ENCODE peak calls at places on chromosomes 6 and 20, in five cellular contexts. One of them, this sample, is unnamed.

GRCh38 chr6:73586416-73586974 is 65.7 kb upstream of the EEF1A1 start:
- DNase-seq in AG04450: no peak
- DNase-seq in HTR-8/SVneo: no peak
- DNase-seq in dermis microvascular lymphatic vessel endothelial cell: peak
- DNase-seq in NCI-H1417: no peak
- DNase-seq in this sample: no peak

GRCh38 chr6:127342946-127343752 is at the start of gene ECHDC1:
- DNase-seq in dermis microvascular lymphatic vessel endothelial cell: peak
- DNase-seq in NCI-H1417: peak
- DNase-seq in AG04450: peak
- DNase-seq in HTR-8/SVneo: peak
- DNase-seq in this sample: no peak

GRCh38 chr6:28335564-28336283 is at the start of gene ZSCAN31:
- DNase-seq in dermis microvascular lymphatic vessel endothelial cell: peak
- DNase-seq in HTR-8/SVneo: peak
- DNase-seq in NCI-H1417: peak
- DNase-seq in AG04450: peak
- DNase-seq in this sample: peak

GRCh38 chr20:8844179-8844578 is 224.7 kb upstream of the PLCB4 start:
- DNase-seq in AG04450: no peak
- DNase-seq in HTR-8/SVneo: no peak
- DNase-seq in dermis microvascular lymphatic vessel endothelial cell: no peak
- DNase-seq in NCI-H1417: no peak
- DNase-seq in this sample: no peak

GRCh38 chr6:134903448-134903847 is 46.5 kb downstream of the ALDH8A1 start:
- DNase-seq in NCI-H1417: no peak
- DNase-seq in dermis microvascular lymphatic vessel endothelial cell: no peak
- DNase-seq in HTR-8/SVneo: no peak
- DNase-seq in AG04450: no peak
- DNase-seq in this sample: peak

GRCh38 chr20:38304845-38305447 is 990 bp downstream of the BPI start:
- DNase-seq in dermis microvascular lymphatic vessel endothelial cell: peak
- DNase-seq in HTR-8/SVneo: peak
- DNase-seq in AG04450: no peak
- DNase-seq in NCI-H1417: no peak
- DNase-seq in this sample: no peak

GRCh38 chr6:154916857-154917256 is 78.3 kb upstream of the TIAM2 start:
- DNase-seq in NCI-H1417: no peak
- DNase-seq in AG04450: no peak
- DNase-seq in dermis microvascular lymphatic vessel endothelial cell: no peak
- DNase-seq in HTR-8/SVneo: no peak
- DNase-seq in this sample: no peak

GRCh38 chr6:14664112-14664592 is 546.6 kb downstream of the CD83 start:
- DNase-seq in dermis microvascular lymphatic vessel endothelial cell: no peak
- DNase-seq in AG04450: no peak
- DNase-seq in NCI-H1417: peak
- DNase-seq in HTR-8/SVneo: no peak
- DNase-seq in this sample: no peak

GRCh38 chr20:48875914-48876240 is 45.6 kb upstream of the ARFGEF2 start:
- DNase-seq in AG04450: no peak
- DNase-seq in HTR-8/SVneo: peak
- DNase-seq in NCI-H1417: no peak
- DNase-seq in dermis microvascular lymphatic vessel endothelial cell: no peak
- DNase-seq in this sample: no peak

GRCh38 chr20:37425103-37425625 is 79.2 kb downstream of the SRC start:
- DNase-seq in HTR-8/SVneo: no peak
- DNase-seq in AG04450: no peak
- DNase-seq in dermis microvascular lymphatic vessel endothelial cell: no peak
- DNase-seq in NCI-H1417: no peak
- DNase-seq in this sample: no peak

GRCh38 chr6:168596316-168596715 is 155.3 kb downstream of the SMOC2 start:
- DNase-seq in dermis microvascular lymphatic vessel endothelial cell: no peak
- DNase-seq in AG04450: no peak
- DNase-seq in HTR-8/SVneo: no peak
- DNase-seq in NCI-H1417: peak
- DNase-seq in this sample: no peak

GRCh38 chr6:167426620-167427019 is 101.7 kb downstream of the TTLL2 start:
- DNase-seq in HTR-8/SVneo: no peak
- DNase-seq in AG04450: no peak
- DNase-seq in NCI-H1417: no peak
- DNase-seq in dermis microvascular lymphatic vessel endothelial cell: no peak
- DNase-seq in this sample: no peak

GRCh38 chr20:17466641-17467040 is 64.5 kb downstream of the BFSP1 start:
- DNase-seq in NCI-H1417: no peak
- DNase-seq in HTR-8/SVneo: no peak
- DNase-seq in AG04450: no peak
- DNase-seq in dermis microvascular lymphatic vessel endothelial cell: no peak
- DNase-seq in this sample: no peak

GRCh38 chr20:7231303-7231702 is 463.8 kb downstream of the BMP2 start:
- DNase-seq in dermis microvascular lymphatic vessel endothelial cell: no peak
- DNase-seq in HTR-8/SVneo: no peak
- DNase-seq in AG04450: no peak
- DNase-seq in NCI-H1417: no peak
- DNase-seq in this sample: no peak

GRCh38 chr20:2559641-2560040 is 23.3 kb downstream of the TMC2 start:
- DNase-seq in dermis microvascular lymphatic vessel endothelial cell: peak
- DNase-seq in NCI-H1417: peak
- DNase-seq in HTR-8/SVneo: no peak
- DNase-seq in AG04450: no peak
- DNase-seq in this sample: no peak

GRCh38 chr6:54291738-54292137 is 16.5 kb upstream of the TINAG start:
- DNase-seq in dermis microvascular lymphatic vessel endothelial cell: peak
- DNase-seq in NCI-H1417: no peak
- DNase-seq in HTR-8/SVneo: no peak
- DNase-seq in AG04450: no peak
- DNase-seq in this sample: peak

GRCh38 chr6:90021701-90022100 is 127.4 kb downstream of the GJA10 start:
- DNase-seq in AG04450: no peak
- DNase-seq in dermis microvascular lymphatic vessel endothelial cell: no peak
- DNase-seq in HTR-8/SVneo: no peak
- DNase-seq in NCI-H1417: no peak
- DNase-seq in this sample: no peak

GRCh38 chr6:53067307-53067706 is 2.1 kb downstream of the FBXO9 start:
- DNase-seq in HTR-8/SVneo: no peak
- DNase-seq in NCI-H1417: no peak
- DNase-seq in dermis microvascular lymphatic vessel endothelial cell: no peak
- DNase-seq in AG04450: no peak
- DNase-seq in this sample: no peak

GRCh38 chr20:3612795-3613560 is 50.2 kb downstream of the GFRA4 start:
- DNase-seq in AG04450: no peak
- DNase-seq in HTR-8/SVneo: no peak
- DNase-seq in NCI-H1417: no peak
- DNase-seq in dermis microvascular lymphatic vessel endothelial cell: no peak
- DNase-seq in this sample: no peak

GRCh38 chr20:25548613-25549086 is 36.7 kb downstream of the NINL start:
- DNase-seq in HTR-8/SVneo: no peak
- DNase-seq in NCI-H1417: no peak
- DNase-seq in dermis microvascular lymphatic vessel endothelial cell: no peak
- DNase-seq in AG04450: no peak
- DNase-seq in this sample: no peak

GRCh38 chr20:19929749-19930148 is 87.4 kb upstream of the NAA20 start:
- DNase-seq in dermis microvascular lymphatic vessel endothelial cell: peak
- DNase-seq in NCI-H1417: no peak
- DNase-seq in HTR-8/SVneo: no peak
- DNase-seq in AG04450: no peak
- DNase-seq in this sample: no peak

GRCh38 chr6:16956371-16956770 is 145.5 kb upstream of the STMND1 start:
- DNase-seq in NCI-H1417: no peak
- DNase-seq in dermis microvascular lymphatic vessel endothelial cell: no peak
- DNase-seq in AG04450: no peak
- DNase-seq in HTR-8/SVneo: no peak
- DNase-seq in this sample: no peak

GRCh38 chr6:156557269-156557885 is 219.8 kb upstream of the ARID1B start:
- DNase-seq in AG04450: no peak
- DNase-seq in dermis microvascular lymphatic vessel endothelial cell: no peak
- DNase-seq in HTR-8/SVneo: no peak
- DNase-seq in NCI-H1417: peak
- DNase-seq in this sample: no peak

GRCh38 chr20:23245553-23246128 is 105.0 kb upstream of the NXT1 start:
- DNase-seq in NCI-H1417: no peak
- DNase-seq in dermis microvascular lymphatic vessel endothelial cell: peak
- DNase-seq in AG04450: no peak
- DNase-seq in HTR-8/SVneo: no peak
- DNase-seq in this sample: no peak

GRCh38 chr20:36717657-36718056 is 28.2 kb downstream of the NDRG3 start:
- DNase-seq in HTR-8/SVneo: no peak
- DNase-seq in NCI-H1417: no peak
- DNase-seq in dermis microvascular lymphatic vessel endothelial cell: peak
- DNase-seq in AG04450: no peak
- DNase-seq in this sample: no peak

GRCh38 chr20:62205618-62206387 is 14.3 kb downstream of the HRH3 start:
- DNase-seq in NCI-H1417: no peak
- DNase-seq in AG04450: no peak
- DNase-seq in dermis microvascular lymphatic vessel endothelial cell: no peak
- DNase-seq in HTR-8/SVneo: no peak
- DNase-seq in this sample: no peak

GRCh38 chr6:126056355-126057004 is 70.1 kb downstream of the TRMT11 start:
- DNase-seq in AG04450: no peak
- DNase-seq in HTR-8/SVneo: no peak
- DNase-seq in dermis microvascular lymphatic vessel endothelial cell: no peak
- DNase-seq in NCI-H1417: no peak
- DNase-seq in this sample: no peak

GRCh38 chr6:4503700-4504099 is 272.5 kb upstream of the CDYL start:
- DNase-seq in dermis microvascular lymphatic vessel endothelial cell: no peak
- DNase-seq in HTR-8/SVneo: no peak
- DNase-seq in NCI-H1417: no peak
- DNase-seq in AG04450: no peak
- DNase-seq in this sample: no peak

GRCh38 chr20:61951695-61952533 is 113.8 kb downstream of the TAF4 start:
- DNase-seq in HTR-8/SVneo: no peak
- DNase-seq in dermis microvascular lymphatic vessel endothelial cell: peak
- DNase-seq in NCI-H1417: no peak
- DNase-seq in AG04450: no peak
- DNase-seq in this sample: no peak

GRCh38 chr6:44404022-44404714 is 16.7 kb downstream of the CDC5L start:
- DNase-seq in NCI-H1417: no peak
- DNase-seq in AG04450: no peak
- DNase-seq in dermis microvascular lymphatic vessel endothelial cell: no peak
- DNase-seq in HTR-8/SVneo: no peak
- DNase-seq in this sample: no peak

GRCh38 chr6:5557506-5557905 is 296.2 kb downstream of the FARS2 start:
- DNase-seq in dermis microvascular lymphatic vessel endothelial cell: no peak
- DNase-seq in AG04450: no peak
- DNase-seq in HTR-8/SVneo: no peak
- DNase-seq in NCI-H1417: no peak
- DNase-seq in this sample: no peak

GRCh38 chr6:90383212-90383611 is 86.6 kb upstream of the BACH2 start:
- DNase-seq in AG04450: no peak
- DNase-seq in dermis microvascular lymphatic vessel endothelial cell: no peak
- DNase-seq in HTR-8/SVneo: no peak
- DNase-seq in NCI-H1417: no peak
- DNase-seq in this sample: no peak

GRCh38 chr20:4637081-4637797 is 84.5 kb upstream of the PRND start:
- DNase-seq in NCI-H1417: peak
- DNase-seq in HTR-8/SVneo: peak
- DNase-seq in dermis microvascular lymphatic vessel endothelial cell: peak
- DNase-seq in AG04450: no peak
- DNase-seq in this sample: peak

This sample was measured in retinal pigment epithelial cell.